ENCODE peak calls at places on chromosomes 16 and 17, in five cellular contexts. One of them, this sample, is unnamed.

GRCh38 chr16:17336501-17336900 is 134.3 kb downstream of the XYLT1 start:
- DNase-seq in stomach: no peak
- DNase-seq in thyroid gland: no peak
- DNase-seq in body of pancreas: no peak
- DNase-seq in OCI-LY7: no peak
- DNase-seq in this sample: no peak

GRCh38 chr17:33521784-33522183 is 228.7 kb upstream of the ASIC2 start:
- DNase-seq in stomach: no peak
- DNase-seq in thyroid gland: no peak
- DNase-seq in body of pancreas: no peak
- DNase-seq in OCI-LY7: peak; percentile 4
- DNase-seq in this sample: no peak

GRCh38 chr17:28549274-28550132 is 2.9 kb downstream of the UNC119 start:
- DNase-seq in OCI-LY7: peak; percentile 51
- DNase-seq in stomach: no peak
- DNase-seq in thyroid gland: no peak
- DNase-seq in body of pancreas: peak; percentile 38
- DNase-seq in this sample: no peak

GRCh38 chr16:23148513-23149266 is 562 bp downstream of the USP31 start:
- DNase-seq in OCI-LY7: peak; percentile 51
- DNase-seq in body of pancreas: peak; percentile 79
- DNase-seq in stomach: peak; percentile 76
- DNase-seq in thyroid gland: peak; percentile 82
- DNase-seq in this sample: no peak

GRCh38 chr16:642189-643049 is 791 bp downstream of the MCRIP2 start:
- DNase-seq in stomach: peak; percentile 85
- DNase-seq in thyroid gland: peak; percentile 82
- DNase-seq in body of pancreas: peak; percentile 89
- DNase-seq in OCI-LY7: peak; percentile 60
- DNase-seq in this sample: no peak

GRCh38 chr16:73176577-73177013 is 128.7 kb upstream of the ZFHX3 start:
- DNase-seq in stomach: no peak
- DNase-seq in OCI-LY7: no peak
- DNase-seq in thyroid gland: peak; percentile 20
- DNase-seq in body of pancreas: no peak
- DNase-seq in this sample: peak; percentile 97

GRCh38 chr16:4795181-4795827 is at the start of gene SMIM22:
- DNase-seq in thyroid gland: no peak
- DNase-seq in stomach: peak; percentile 90
- DNase-seq in OCI-LY7: no peak
- DNase-seq in body of pancreas: peak; percentile 85
- DNase-seq in this sample: no peak

GRCh38 chr17:45902892-45903346 is 8.6 kb downstream of the MAPT start:
- DNase-seq in thyroid gland: peak; percentile 29
- DNase-seq in stomach: peak; percentile 61
- DNase-seq in OCI-LY7: no peak
- DNase-seq in body of pancreas: peak; percentile 84
- DNase-seq in this sample: no peak

GRCh38 chr16:87319997-87320491 is 2.9 kb upstream of the C16orf95 start:
- DNase-seq in stomach: no peak
- DNase-seq in body of pancreas: no peak
- DNase-seq in OCI-LY7: no peak
- DNase-seq in thyroid gland: no peak
- DNase-seq in this sample: no peak

GRCh38 chr17:31877911-31878702 is 19.1 kb upstream of the COPRS start:
- DNase-seq in thyroid gland: peak; percentile 44
- DNase-seq in stomach: no peak
- DNase-seq in body of pancreas: no peak
- DNase-seq in OCI-LY7: no peak
- DNase-seq in this sample: no peak

GRCh38 chr16:17413508-17413907 is 57.3 kb downstream of the XYLT1 start:
- DNase-seq in thyroid gland: no peak
- DNase-seq in body of pancreas: no peak
- DNase-seq in stomach: no peak
- DNase-seq in OCI-LY7: no peak
- DNase-seq in this sample: no peak

GRCh38 chr17:46889992-46890564 is 32.9 kb upstream of the GOSR2 start:
- DNase-seq in thyroid gland: no peak
- DNase-seq in body of pancreas: no peak
- DNase-seq in stomach: no peak
- DNase-seq in OCI-LY7: no peak
- DNase-seq in this sample: no peak

GRCh38 chr16:1458336-1458976 is 14.1 kb upstream of the CCDC154 start:
- DNase-seq in stomach: no peak
- DNase-seq in thyroid gland: no peak
- DNase-seq in OCI-LY7: no peak
- DNase-seq in body of pancreas: no peak
- DNase-seq in this sample: peak; percentile 8

GRCh38 chr16:14485131-14485551 is 144.9 kb downstream of the PARN start:
- DNase-seq in OCI-LY7: no peak
- DNase-seq in stomach: no peak
- DNase-seq in thyroid gland: no peak
- DNase-seq in body of pancreas: no peak
- DNase-seq in this sample: no peak

GRCh38 chr16:78705694-78706093 is 606.2 kb downstream of the WWOX start:
- DNase-seq in stomach: no peak
- DNase-seq in OCI-LY7: peak; percentile 22
- DNase-seq in thyroid gland: no peak
- DNase-seq in body of pancreas: no peak
- DNase-seq in this sample: peak; percentile 99

GRCh38 chr16:75534560-75535205 is 1.2 kb downstream of the CHST5 start:
- DNase-seq in thyroid gland: no peak
- DNase-seq in OCI-LY7: no peak
- DNase-seq in body of pancreas: no peak
- DNase-seq in stomach: no peak
- DNase-seq in this sample: no peak

GRCh38 chr17:57085448-57086068 is 512 bp downstream of the AKAP1 start:
- DNase-seq in stomach: peak; percentile 80
- DNase-seq in body of pancreas: peak; percentile 67
- DNase-seq in thyroid gland: peak; percentile 72
- DNase-seq in OCI-LY7: peak; percentile 69
- DNase-seq in this sample: no peak

GRCh38 chr17:54754560-54754959 is 146.1 kb upstream of the TOM1L1 start:
- DNase-seq in body of pancreas: no peak
- DNase-seq in stomach: no peak
- DNase-seq in OCI-LY7: peak; percentile 18
- DNase-seq in thyroid gland: no peak
- DNase-seq in this sample: no peak

GRCh38 chr17:50790619-50791018 is 23.3 kb upstream of the ANKRD40CL start:
- DNase-seq in stomach: no peak
- DNase-seq in body of pancreas: no peak
- DNase-seq in thyroid gland: no peak
- DNase-seq in OCI-LY7: no peak
- DNase-seq in this sample: no peak

GRCh38 chr16:83631006-83631405 is 176.8 kb upstream of the HSBP1 start:
- DNase-seq in OCI-LY7: no peak
- DNase-seq in thyroid gland: no peak
- DNase-seq in stomach: no peak
- DNase-seq in body of pancreas: no peak
- DNase-seq in this sample: no peak

GRCh38 chr17:40980594-40980993 is 3.5 kb downstream of the KRT40 start:
- DNase-seq in stomach: no peak
- DNase-seq in thyroid gland: no peak
- DNase-seq in body of pancreas: peak; percentile 10
- DNase-seq in OCI-LY7: no peak
- DNase-seq in this sample: no peak

GRCh38 chr17:64357191-64357981 is 33.3 kb downstream of the PECAM1 start:
- DNase-seq in body of pancreas: peak; percentile 59
- DNase-seq in OCI-LY7: no peak
- DNase-seq in thyroid gland: no peak
- DNase-seq in stomach: no peak
- DNase-seq in this sample: peak; percentile 24

GRCh38 chr17:45972531-45972930 is 26.5 kb upstream of the STH start:
- DNase-seq in OCI-LY7: no peak
- DNase-seq in thyroid gland: no peak
- DNase-seq in stomach: no peak
- DNase-seq in body of pancreas: no peak
- DNase-seq in this sample: no peak

GRCh38 chr17:65754641-65755040 is 193.2 kb upstream of the AXIN2 start:
- DNase-seq in thyroid gland: peak; percentile 91
- DNase-seq in OCI-LY7: no peak
- DNase-seq in stomach: no peak
- DNase-seq in body of pancreas: no peak
- DNase-seq in this sample: peak; percentile 42

GRCh38 chr16:77439106-77439505 is 4.3 kb upstream of the ADAMTS18 start:
- DNase-seq in body of pancreas: no peak
- DNase-seq in stomach: no peak
- DNase-seq in OCI-LY7: no peak
- DNase-seq in thyroid gland: no peak
- DNase-seq in this sample: no peak

GRCh38 chr17:81664051-81664470 is 2.3 kb downstream of the OXLD1 start:
- DNase-seq in stomach: no peak
- DNase-seq in thyroid gland: no peak
- DNase-seq in body of pancreas: no peak
- DNase-seq in OCI-LY7: no peak
- DNase-seq in this sample: peak; percentile 20

GRCh38 chr17:40901981-40902862 is 17.2 kb upstream of the KRT20 start:
- DNase-seq in stomach: no peak
- DNase-seq in body of pancreas: no peak
- DNase-seq in OCI-LY7: no peak
- DNase-seq in thyroid gland: no peak
- DNase-seq in this sample: peak; percentile 90

DNA sequence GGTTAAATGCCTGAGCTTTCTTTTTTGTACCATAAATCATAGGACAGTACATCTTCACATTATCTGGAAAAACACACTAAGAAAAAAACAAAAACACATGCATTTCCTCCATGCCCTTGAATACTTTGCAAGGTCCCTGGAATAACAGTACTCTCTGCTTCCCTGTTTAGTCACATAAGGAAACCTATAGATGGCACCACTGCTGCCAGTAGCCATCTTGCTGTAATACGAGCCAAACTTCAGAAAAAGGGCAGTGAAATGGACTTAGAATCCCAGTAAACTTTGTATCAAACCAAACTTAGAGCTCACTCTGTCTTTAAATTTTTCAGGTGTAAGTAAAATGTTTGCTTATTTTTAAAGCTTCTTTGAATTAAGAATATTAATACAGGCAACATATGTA is 435.5 kb downstream of the KCNJ2 start:
- DNase-seq in thyroid gland: no peak
- DNase-seq in stomach: no peak
- DNase-seq in body of pancreas: no peak
- DNase-seq in OCI-LY7: no peak
- DNase-seq in this sample: no peak
- TF ChIP-seq CTCF in thyroid gland: no peak
- TF ChIP-seq CTCF in stomach: no peak
- TF ChIP-seq CTCF in body of pancreas: no peak
- TF ChIP-seq CTCF in OCI-LY7: peak; percentile 27
- TF ChIP-seq CTCF in this sample: peak; percentile 11

DNA sequence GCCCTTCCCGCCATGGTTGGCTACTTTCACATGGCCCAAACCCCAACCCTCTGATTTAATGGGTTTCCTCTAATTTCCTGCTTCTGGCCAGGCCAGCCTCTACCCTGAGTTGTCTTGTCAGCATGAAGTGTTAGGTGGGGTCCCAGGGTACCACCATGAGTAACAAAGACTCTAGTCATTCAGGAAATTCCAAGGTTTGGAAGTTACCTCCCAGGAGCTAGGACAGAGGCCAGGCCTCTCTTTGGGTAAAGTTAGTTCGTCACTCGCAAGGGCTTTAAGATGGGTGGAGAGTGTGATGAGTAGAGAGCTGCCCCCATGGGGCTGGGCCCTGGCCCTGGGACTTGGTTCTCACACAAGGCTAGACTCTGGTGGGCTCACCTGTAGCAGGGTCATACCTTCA is 54.6 kb downstream of the PLD6 start:
- DNase-seq in OCI-LY7: no peak
- DNase-seq in body of pancreas: no peak
- DNase-seq in thyroid gland: no peak
- DNase-seq in stomach: no peak
- DNase-seq in this sample: peak; percentile 57
- H3K36me3 ChIP-seq in OCI-LY7: peaks cover 12% of the 10 kb centered on the region
- H3K36me3 ChIP-seq in body of pancreas: no peaks in the 10 kb centered on the region
- H3K36me3 ChIP-seq in thyroid gland: peaks cover 29% of the 10 kb centered on the region
- H3K36me3 ChIP-seq in stomach: peaks cover 97% of the 10 kb centered on the region
- H3K36me3 ChIP-seq in this sample: peaks cover 39% of the 10 kb centered on the region

DNA sequence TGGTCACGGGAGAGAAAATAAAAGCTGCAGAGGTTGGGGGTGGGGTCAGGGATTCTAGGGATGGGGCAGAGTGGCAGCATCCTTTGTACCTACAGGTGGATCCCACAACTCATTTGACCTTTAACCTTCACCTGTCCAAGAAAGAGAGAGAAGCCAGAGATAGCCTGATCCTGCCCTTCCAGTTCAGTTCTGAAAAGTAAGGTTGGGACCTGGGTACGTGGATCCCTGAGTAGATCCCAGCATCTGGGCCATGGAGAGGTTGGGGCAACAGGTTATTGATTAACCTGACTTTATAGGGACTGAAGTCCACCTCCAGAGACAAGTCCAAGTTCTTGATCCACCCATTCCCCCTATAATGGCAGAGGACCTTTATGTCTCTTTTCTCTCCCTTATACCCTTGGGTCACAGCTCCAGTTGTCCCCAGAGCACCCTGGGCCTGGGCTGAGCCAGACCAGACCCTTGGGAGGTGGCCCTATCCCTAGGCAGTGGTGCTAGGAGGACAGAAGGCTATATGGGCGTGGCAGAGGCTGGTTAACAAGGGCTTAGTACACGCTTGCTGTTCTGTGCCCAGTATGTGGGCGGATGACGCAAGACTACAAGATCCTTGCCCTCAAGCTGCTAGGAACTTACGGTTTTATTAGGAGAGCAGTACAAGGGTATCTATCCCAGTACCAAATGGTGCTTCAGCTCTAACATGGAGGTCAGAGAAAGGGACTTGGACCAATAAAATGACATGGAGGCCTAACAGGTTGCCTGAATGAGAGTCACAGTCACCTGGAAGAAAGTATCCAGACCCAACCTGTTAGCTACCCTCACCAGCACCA is 3.3 kb downstream of the CLDN7 start:
- DNase-seq in thyroid gland: peak; percentile 30
- DNase-seq in stomach: no peak
- DNase-seq in OCI-LY7: no peak
- DNase-seq in body of pancreas: peak; percentile 61
- DNase-seq in this sample: peak; percentile 91
- TF ChIP-seq CTCF in thyroid gland: no peak
- TF ChIP-seq CTCF in stomach: no peak
- TF ChIP-seq CTCF in OCI-LY7: no peak
- TF ChIP-seq CTCF in body of pancreas: no peak
- TF ChIP-seq CTCF in this sample: no peak

GRCh38 chr17:3867106-3867505 is 21.1 kb upstream of the NCBP3 start:
- DNase-seq in body of pancreas: no peak
- DNase-seq in thyroid gland: no peak
- DNase-seq in stomach: no peak
- DNase-seq in OCI-LY7: no peak
- DNase-seq in this sample: no peak

GRCh38 chr17:3865166-3865565 is 19.1 kb upstream of the NCBP3 start:
- DNase-seq in stomach: no peak
- DNase-seq in body of pancreas: peak; percentile 43
- DNase-seq in thyroid gland: peak; percentile 91
- DNase-seq in OCI-LY7: no peak
- DNase-seq in this sample: peak; percentile 13

GRCh38 chr17:3866269-3866668 is 20.2 kb upstream of the NCBP3 start:
- DNase-seq in stomach: no peak
- DNase-seq in body of pancreas: no peak
- DNase-seq in OCI-LY7: no peak
- DNase-seq in thyroid gland: no peak
- DNase-seq in this sample: no peak

GRCh38 chr17:3861761-3862681 is 16.0 kb upstream of the NCBP3 start:
- DNase-seq in thyroid gland: no peak
- DNase-seq in body of pancreas: no peak
- DNase-seq in stomach: no peak
- DNase-seq in OCI-LY7: no peak
- DNase-seq in this sample: no peak

GRCh38 chr17:3864534-3864933 is 18.5 kb upstream of the NCBP3 start:
- DNase-seq in OCI-LY7: no peak
- DNase-seq in body of pancreas: no peak
- DNase-seq in stomach: no peak
- DNase-seq in thyroid gland: no peak
- DNase-seq in this sample: no peak
- H3K36me3 ChIP-seq in OCI-LY7: no peaks in the 10 kb centered on the region
- H3K36me3 ChIP-seq in body of pancreas: no peaks in the 10 kb centered on the region
- H3K36me3 ChIP-seq in stomach: peaks cover 30% of the 10 kb centered on the region
- H3K36me3 ChIP-seq in thyroid gland: no peaks in the 10 kb centered on the region
- H3K36me3 ChIP-seq in this sample: peaks cover 17% of the 10 kb centered on the region